ENCODE peak calls at places on chromosomes 13 and 19, in five cellular contexts. M is fibroblast of lung, F is aorta, W is OCI-LY7, V is psoas muscle. A is an unnamed sample.

GRCh38 chr19:3176715-3177501 is 1.7 kb upstream of the S1PR4 start:
- DNase-seq in M (peak), F (peak), W (no peak), V (no peak), A (peak)

GRCh38 chr19:30443531-30444252 is 71.5 kb downstream of the ZNF536 start:
- DNase-seq in M (no peak), F (no peak), W (no peak), V (no peak), A (no peak)

GRCh38 chr13:96652506-96652905 is 341.8 kb downstream of the OXGR1 start:
- DNase-seq in M (peak), F (no peak), W (no peak), V (no peak), A (no peak)

GRCh38 chr19:41409288-41409687 is 11.7 kb downstream of the BCKDHA start:
- DNase-seq in M (peak), F (no peak), W (no peak), V (no peak), A (peak)

GRCh38 chr19:6047741-6048231 is 62.5 kb downstream of the RFX2 start:
- DNase-seq in M (peak), F (no peak), W (peak), V (no peak), A (no peak)

GRCh38 chr13:114038211-114038613 is 64.3 kb upstream of the C13orf46 start:
- DNase-seq in M (no peak), F (no peak), W (no peak), V (peak), A (no peak)

GRCh38 chr13:95535243-95535642 is 17.3 kb upstream of the CLDN10 start:
- DNase-seq in M (peak), F (no peak), W (no peak), V (no peak), A (no peak)

GRCh38 chr13:111505175-111505777 is 184.8 kb downstream of the TEX29 start:
- DNase-seq in M (no peak), F (no peak), W (peak), V (no peak), A (no peak)

GRCh38 chr13:113934576-113934975 is 39.3 kb downstream of the C13orf46 start:
- DNase-seq in M (no peak), F (peak), W (no peak), V (peak), A (no peak)

GRCh38 chr13:32737111-32737571 is 150.9 kb downstream of the PDS5B start:
- DNase-seq in M (peak), F (no peak), W (peak), V (no peak), A (no peak)

GRCh38 chr13:85864963-85865530 is 65.8 kb upstream of the SLITRK6 start:
- DNase-seq in M (peak), F (no peak), W (peak), V (no peak), A (no peak)

GRCh38 chr19:11268783-11269267 is 6.5 kb upstream of the DOCK6 start:
- DNase-seq in M (peak), F (no peak), W (no peak), V (peak), A (peak)

GRCh38 chr13:45602183-45602582 is 13.4 kb downstream of the ERICH6B start:
- DNase-seq in M (no peak), F (no peak), W (no peak), V (no peak), A (no peak)

GRCh38 chr19:48812094-48812929 is 1.5 kb upstream of the BCAT2 start:
- DNase-seq in M (peak), F (peak), W (peak), V (peak), A (peak)

GRCh38 chr19:18656337-18657086 is 19.7 kb downstream of the KLHL26 start:
- DNase-seq in M (no peak), F (no peak), W (no peak), V (no peak), A (no peak)

GRCh38 chr13:30881191-30881651 is 24.9 kb upstream of the MEDAG start:
- DNase-seq in M (peak), F (peak), W (no peak), V (peak), A (no peak)

GRCh38 chr19:6381030-6381750 is 5.5 kb upstream of the PSPN start:
- DNase-seq in M (no peak), F (no peak), W (no peak), V (no peak), A (no peak)

GRCh38 chr13:94657167-94657566 is 55.2 kb downstream of the SOX21 start:
- DNase-seq in M (peak), F (no peak), W (no peak), V (no peak), A (no peak)

GRCh38 chr19:1361601-1362384 is 21.9 kb upstream of the NDUFS7 start:
- DNase-seq in M (peak), F (no peak), W (no peak), V (no peak), A (no peak)

GRCh38 chr13:79767126-79767525 is 286.2 kb downstream of the NDFIP2 start:
- DNase-seq in M (no peak), F (no peak), W (no peak), V (no peak), A (no peak)

GRCh38 chr19:13283871-13284270 is 133.7 kb downstream of the IER2 start:
- DNase-seq in M (no peak), F (no peak), W (no peak), V (no peak), A (no peak)

GRCh38 chr13:102138635-102139225 is 263.1 kb downstream of the FGF14 start:
- DNase-seq in M (peak), F (no peak), W (no peak), V (no peak), A (no peak)

GRCh38 chr19:17610384-17610783 is 54.9 kb downstream of the COLGALT1 start:
- DNase-seq in M (peak), F (no peak), W (peak), V (no peak), A (no peak)

GRCh38 chr13:22154041-22154440 is 483.2 kb downstream of the FGF9 start:
- DNase-seq in M (no peak), F (no peak), W (no peak), V (no peak), A (no peak)

GRCh38 chr13:50255639-50256038 is 240.4 kb downstream of the KCNRG start:
- DNase-seq in M (peak), F (no peak), W (no peak), V (no peak), A (no peak)

GRCh38 chr19:46911456-46911855 is 50.7 kb downstream of the ARHGAP35 start:
- DNase-seq in M (no peak), F (no peak), W (no peak), V (no peak), A (no peak)

GRCh38 chr19:46915386-46915785 is 54.6 kb downstream of the ARHGAP35 start:
- DNase-seq in M (no peak), F (no peak), W (no peak), V (no peak), A (no peak)

GRCh38 chr19:46916971-46917370 is 56.2 kb downstream of the ARHGAP35 start:
- DNase-seq in M (no peak), F (no peak), W (no peak), V (no peak), A (no peak)

GRCh38 chr19:46913852-46914430 is 53.1 kb downstream of the ARHGAP35 start:
- DNase-seq in M (peak), F (no peak), W (peak), V (no peak), A (no peak)

GRCh38 chr19:46913198-46913851 is 52.5 kb downstream of the ARHGAP35 start:
- DNase-seq in M (no peak), F (no peak), W (no peak), V (no peak), A (no peak)
- H3K27ac ChIP-seq in M (peak), F (no peak), W (no peak), V (peak), A (peak)

GRCh38 chr13:24207841-24208240 is 47.3 kb downstream of the SPATA13 start:
- DNase-seq in M (no peak), F (no peak), W (no peak), V (no peak), A (no peak)
- H3K27ac ChIP-seq in M (no peak), F (no peak), W (no peak), V (no peak), A (no peak)

GRCh38 chr19:38045554-38046253 is 138.7 kb downstream of the SIPA1L3 start:
- DNase-seq in M (no peak), F (no peak), W (peak), V (no peak), A (no peak)
- H3K27ac ChIP-seq in M (no peak), F (no peak), W (peak), V (no peak), A (no peak)

DNA sequence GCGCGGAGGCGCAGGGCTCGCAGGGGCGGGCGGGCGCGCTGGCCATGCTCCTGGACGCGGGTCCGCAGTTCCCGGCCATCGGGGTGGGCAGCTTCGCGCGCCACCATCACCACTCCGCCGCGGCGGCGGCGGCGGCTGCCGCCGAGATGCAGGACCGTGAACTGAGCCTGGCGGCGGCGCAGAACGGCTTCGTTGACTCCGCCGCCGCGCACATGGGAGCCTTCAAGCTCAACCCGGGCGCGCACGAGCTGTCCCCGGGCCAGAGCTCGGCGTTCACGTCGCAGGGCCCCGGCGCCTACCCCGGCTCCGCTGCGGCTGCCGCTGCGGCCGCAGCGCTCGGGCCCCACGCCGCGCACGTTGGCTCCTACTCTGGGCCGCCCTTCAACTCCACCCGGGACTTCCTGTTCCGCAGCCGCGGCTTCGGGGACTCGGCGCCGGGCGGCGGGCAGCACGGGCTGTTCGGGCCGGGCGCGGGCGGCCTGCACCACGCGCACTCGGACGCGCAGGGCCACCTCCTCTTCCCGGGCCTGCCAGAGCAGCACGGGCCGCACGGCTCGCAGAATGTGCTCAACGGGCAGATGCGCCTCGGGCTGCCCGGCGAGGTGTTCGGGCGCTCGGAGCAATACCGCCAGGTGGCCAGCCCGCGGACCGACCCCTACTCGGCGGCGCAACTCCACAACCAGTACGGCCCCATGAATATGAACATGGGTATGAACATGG is 597 bp downstream of the ZIC2 start:
- DNase-seq in M (no peak), F (no peak), W (no peak), V (no peak), A (no peak)
- H3K27ac ChIP-seq in M (no peak), F (no peak), W (no peak), V (no peak), A (no peak)

GRCh38 chr19:49876422-49877019 is 634 bp downstream of the AKT1S1 start:
- DNase-seq in M (peak), F (peak), W (peak), V (peak), A (peak)

GRCh38 chr19:49873834-49874233 is 3.3 kb downstream of the AKT1S1 start:
- DNase-seq in M (no peak), F (no peak), W (no peak), V (no peak), A (no peak)

GRCh38 chr19:49874503-49875157 is 2.5 kb downstream of the AKT1S1 start:
- DNase-seq in M (no peak), F (no peak), W (no peak), V (no peak), A (no peak)

GRCh38 chr19:49875801-49876421 is 1.2 kb downstream of the AKT1S1 start:
- DNase-seq in M (peak), F (peak), W (peak), V (peak), A (peak)

DNA sequence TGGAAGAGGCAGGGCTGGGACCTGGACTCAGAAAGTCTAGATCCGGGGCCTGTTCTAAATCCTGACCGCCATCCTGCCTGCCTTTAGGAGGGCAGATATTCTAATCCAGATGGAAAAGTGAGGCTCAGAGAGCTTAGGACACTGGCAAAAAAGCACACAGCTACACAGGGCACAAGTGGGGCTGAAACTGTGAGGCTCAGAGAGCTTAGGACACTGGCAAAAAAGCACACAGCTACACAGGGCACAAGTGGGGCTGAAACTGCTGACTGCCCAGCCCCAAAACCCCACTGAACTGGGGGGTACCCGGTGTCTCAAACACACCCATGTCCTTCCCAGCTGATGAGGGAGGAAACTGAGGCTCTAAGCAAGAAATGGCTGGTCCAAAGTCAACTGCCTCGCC is 2.0 kb downstream of the AKT1S1 start:
- DNase-seq in M (no peak), F (no peak), W (no peak), V (no peak), A (no peak)
- H3K27ac ChIP-seq in M (peak), F (no peak), W (no peak), V (peak), A (peak)

DNA sequence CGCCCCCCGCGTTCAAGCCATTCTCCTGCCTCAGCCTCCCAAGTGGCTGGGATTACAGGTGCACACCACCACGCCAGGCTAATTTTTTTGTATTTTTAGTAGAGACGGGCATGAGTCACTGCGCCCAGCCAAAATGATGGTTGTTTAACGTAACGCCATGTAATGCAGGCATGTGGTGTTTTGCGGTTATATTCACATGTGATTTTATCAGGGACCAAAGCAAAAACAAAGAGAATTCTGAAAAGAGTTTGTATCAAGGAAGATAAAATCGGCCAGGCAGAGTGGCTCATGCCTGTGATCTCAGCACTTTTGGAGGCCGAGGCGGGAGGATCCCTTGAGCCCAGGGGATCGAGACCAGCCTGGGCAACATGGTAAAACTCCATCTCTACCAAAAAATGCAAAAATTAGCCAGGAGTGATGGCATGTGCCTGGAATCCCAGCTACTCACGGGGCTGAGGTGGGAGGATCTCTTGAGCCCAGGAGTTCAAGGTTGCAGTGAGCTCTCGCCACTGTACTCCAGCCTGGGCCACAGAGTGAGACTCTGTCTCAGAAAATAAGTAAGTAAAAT is 4.7 kb upstream of the ADGRE2 start:
- DNase-seq in M (no peak), F (peak), W (no peak), V (no peak), A (no peak)
- H3K27ac ChIP-seq in M (no peak), F (no peak), W (no peak), V (no peak), A (peak)

DNA sequence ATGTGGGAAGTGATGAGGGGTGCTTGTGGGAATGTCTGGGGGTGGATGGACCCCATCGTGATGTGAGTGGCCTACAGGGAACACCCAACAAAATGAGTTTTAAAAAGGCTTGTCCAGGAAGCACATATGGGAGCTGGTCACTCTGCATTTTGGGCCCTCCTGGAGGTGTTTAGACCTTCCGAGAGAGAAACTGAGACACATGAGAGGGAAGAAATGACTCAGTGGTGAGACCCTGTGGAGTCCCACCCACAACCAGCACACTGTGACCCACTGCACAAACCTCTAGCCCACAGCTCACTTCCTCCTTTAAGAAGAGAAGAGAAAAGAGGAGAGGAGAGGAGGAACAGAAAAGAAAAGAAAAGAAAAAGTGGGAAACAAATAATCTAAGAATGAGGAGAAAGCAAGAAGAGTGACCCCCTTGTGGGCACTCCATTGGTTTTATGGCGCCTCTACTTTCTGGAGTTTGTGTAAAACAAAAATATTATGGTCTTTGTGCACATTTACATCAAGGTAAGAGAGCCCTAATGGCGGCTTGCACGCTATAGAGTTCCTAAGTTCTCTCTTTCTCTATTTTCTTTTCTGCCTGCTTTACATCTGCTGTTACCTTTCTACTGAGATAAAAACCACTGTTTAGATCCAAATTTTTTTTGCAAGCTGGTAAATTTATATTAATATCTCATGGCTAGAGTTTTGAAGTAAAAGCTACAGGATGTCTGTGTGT is 13.3 kb upstream of the LILRB1 start:
- DNase-seq in M (no peak), F (no peak), W (no peak), V (no peak), A (no peak)
- H3K27ac ChIP-seq in M (no peak), F (no peak), W (no peak), V (no peak), A (no peak)

GRCh38 chr19:28293685-28294084 is 919.3 kb downstream of the UQCRFS1 start:
- DNase-seq in M (no peak), F (no peak), W (no peak), V (no peak), A (no peak)
- H3K27ac ChIP-seq in M (no peak), F (no peak), W (no peak), V (no peak), A (no peak)

A was measured in lower lobe of right lung.